ENCODE peak calls at places on chromosomes 4 and X, in five cellular contexts. F is HCT116, J is K562, M is SK-N-SH, A is H1. I is an unnamed sample.
A peak's percentile ranks its signal among the peaks of the same experiment; 100 is the strongest.

GRCh38 chr4:46586566-46586965 is 196.6 kb upstream of the GABRA2 start:
- DNase-seq in J (no peak), A (peak; percentile 5), M (no peak), F (no peak), I (no peak)

GRCh38 chrX:17674611-17675010 is 62.7 kb upstream of the SCML1 start:
- DNase-seq in F (no peak), J (no peak), A (no peak), M (no peak), I (no peak)

GRCh38 chr4:121799208-121799823 is 1.8 kb upstream of the EXOSC9 start:
- DNase-seq in A (no peak), J (no peak), F (no peak), M (no peak), I (no peak)

GRCh38 chrX:70421618-70422017 is 1.5 kb upstream of the GDPD2 start:
- DNase-seq in A (no peak), F (no peak), M (no peak), J (no peak), I (no peak)

GRCh38 chr4:44629280-44629866 is 22.1 kb downstream of the YIPF7 start:
- DNase-seq in M (peak; percentile 47), A (peak; percentile 9), J (peak; percentile 55), F (peak; percentile 35), I (peak; percentile 13)

GRCh38 chr4:160947653-160948052 is 1216.1 kb downstream of the FSTL5 start:
- DNase-seq in A (no peak), M (no peak), F (no peak), J (no peak), I (no peak)

GRCh38 chrX:118976599-118977340 is 2.4 kb downstream of the LONRF3 start:
- DNase-seq in J (peak; percentile 21), F (no peak), M (peak; percentile 61), A (no peak), I (no peak)

GRCh38 chr4:73648478-73648877 is 28.2 kb upstream of the RASSF6 start:
- DNase-seq in J (no peak), M (no peak), A (no peak), F (no peak), I (no peak)

GRCh38 chr4:182593864-182594263 is 323.3 kb downstream of the DCTD start:
- DNase-seq in A (no peak), J (no peak), F (no peak), M (no peak), I (no peak)

GRCh38 chr4:124322234-124322831 is 390.2 kb downstream of the ANKRD50 start:
- DNase-seq in J (peak; percentile 21), A (no peak), F (peak; percentile 8), M (peak; percentile 25), I (no peak)

GRCh38 chr4:124318292-124318691 is 394.2 kb downstream of the ANKRD50 start:
- DNase-seq in F (no peak), M (no peak), J (no peak), A (no peak), I (peak; percentile 13)

GRCh38 chr4:124325676-124326075 is 386.9 kb downstream of the ANKRD50 start:
- DNase-seq in J (no peak), F (no peak), M (no peak), A (no peak), I (no peak)

GRCh38 chr4:124321370-124321769 is 391.2 kb downstream of the ANKRD50 start:
- DNase-seq in A (no peak), J (no peak), M (no peak), F (no peak), I (no peak)
- TF ChIP-seq JUND in A (no peak), J (no peak), M (no peak), F (no peak), I (no peak)

DNA sequence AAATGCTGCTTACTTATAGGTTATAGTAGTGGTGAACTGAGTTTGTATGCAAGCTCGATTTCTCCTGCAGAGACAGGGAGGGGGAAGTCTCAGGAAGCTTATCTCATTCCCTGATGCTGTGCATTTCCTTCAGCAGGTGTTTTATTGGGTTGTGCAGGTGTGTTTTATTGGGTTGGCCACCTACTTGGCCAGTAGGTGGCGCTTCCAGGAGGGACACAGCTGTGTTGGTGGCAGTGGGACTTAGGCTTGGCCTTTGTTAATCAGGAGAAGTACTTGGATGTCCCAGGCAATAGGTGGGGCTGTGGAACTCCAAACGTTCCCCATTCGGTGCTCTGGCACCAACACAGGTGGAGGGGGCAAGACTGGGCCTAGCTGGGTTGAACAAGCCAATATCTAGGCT is 196.0 kb upstream of the DCAF8L1 start:
- DNase-seq in A (no peak), F (peak; percentile 38), M (peak; percentile 21), J (peak; percentile 1), I (no peak)
- TF ChIP-seq JUND in A (no peak), F (no peak), M (no peak), J (no peak), I (no peak)

GRCh38 chr4:77092832-77093800 is 17.3 kb upstream of the CCNI start:
- DNase-seq in J (no peak), A (no peak), F (no peak), M (no peak), I (no peak)
- TF ChIP-seq JUND in J (no peak), A (no peak), F (no peak), M (no peak), I (no peak)

DNA sequence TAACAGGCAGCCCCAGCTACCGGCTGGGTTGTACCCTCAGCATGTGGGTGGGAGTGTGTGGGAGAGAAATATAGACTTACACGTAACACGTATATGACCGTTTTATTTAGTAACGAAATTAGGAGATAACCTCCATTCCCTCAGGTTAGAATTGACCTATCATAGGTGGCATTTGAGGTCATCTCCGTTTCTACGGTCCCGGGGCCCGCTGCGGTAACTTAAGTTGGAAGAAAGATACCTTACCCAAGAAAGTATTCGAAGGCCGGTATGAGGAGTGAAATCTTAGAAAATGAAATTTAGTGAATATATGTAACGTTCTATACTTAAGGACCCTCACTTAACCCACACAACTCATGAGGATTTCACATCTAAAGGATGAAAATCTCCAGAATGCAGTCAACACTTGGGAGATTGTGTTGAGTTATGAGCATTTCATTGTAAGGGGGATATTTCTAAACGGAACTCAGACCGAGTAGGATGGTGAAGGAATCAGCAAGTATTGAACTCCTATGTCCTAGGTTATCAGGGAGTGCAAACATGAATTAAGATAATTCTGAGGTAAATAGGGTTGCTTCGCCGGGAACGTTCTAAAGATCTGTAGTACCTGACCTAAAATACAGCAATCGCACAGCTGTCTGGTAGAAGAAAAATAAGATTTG is 906 bp downstream of the CISD2 start:
- DNase-seq in A (no peak), F (no peak), J (no peak), M (no peak), I (no peak)
- TF ChIP-seq JUND in A (no peak), F (no peak), J (no peak), M (no peak), I (no peak)

GRCh38 chr4:42778349-42778748 is 114.2 kb upstream of the GRXCR1 start:
- DNase-seq in M (no peak), F (no peak), A (no peak), J (no peak), I (no peak)
- TF ChIP-seq JUND in M (no peak), F (no peak), A (no peak), J (no peak), I (no peak)

GRCh38 chr4:76430519-76431388 is 4.3 kb upstream of the SHROOM3 start:
- DNase-seq in F (peak; percentile 50), J (peak; percentile 55), M (peak; percentile 67), A (no peak), I (no peak)
- TF ChIP-seq JUND in F (no peak), J (no peak), M (no peak), A (no peak), I (no peak)

GRCh38 chrX:72255864-72256263 is 17.0 kb upstream of the ERCC6L start:
- DNase-seq in A (no peak), J (no peak), M (no peak), F (no peak), I (no peak)
- TF ChIP-seq JUND in A (no peak), J (no peak), M (no peak), F (no peak), I (no peak)